ENCODE peak calls at places on chromosome 9, in eight cellular contexts. Q is ACHN; I is mesendoderm; H is stimulated activated CD4-positive, alpha-beta T cell treated with anti-CD3 and anti-CD28 coated beads, Interleukin-2, amount 100 ng/mL, for 48 hours; A is ELF-1; J is NCI-H69; R is stimulated activated CD8-positive, alpha-beta memory T cell treated with anti-CD3 and anti-CD28 coated beads, Interleukin-15, amount 100 ng/mL, for 24 hours; X is Peyer's patch. D is an unnamed sample.
A peak's percentile ranks its signal among the peaks of the same experiment; 100 is the strongest.

GRCh38 chr9:126146254-126147145 is 180.1 kb upstream of the MVB12B start:
- DNase-seq in Q (peak; percentile 2), I (peak; percentile 87), H (peak; percentile 8), A (peak; percentile 85), J (peak; percentile 90), R (no peak), X (peak; percentile 6), D (no peak)

GRCh38 chr9:34185778-34186551 is 7.1 kb downstream of the UBAP1 start:
- DNase-seq in Q (peak; percentile 89), I (peak; percentile 63), H (no peak), A (no peak), J (peak; percentile 56), R (no peak), X (no peak), D (peak; percentile 92)

GRCh38 chr9:130303613-130304055 is 38.1 kb downstream of the HMCN2 start:
- DNase-seq in Q (no peak), I (no peak), H (no peak), A (no peak), J (no peak), R (no peak), X (no peak), D (no peak)

GRCh38 chr9:98168952-98169488 is 23.4 kb downstream of the CORO2A start:
- DNase-seq in Q (no peak), I (peak; percentile 82), H (peak; percentile 19), A (peak; percentile 76), J (peak; percentile 91), R (no peak), X (peak; percentile 77), D (no peak)

GRCh38 chr9:93648181-93648580 is 71.8 kb downstream of the PHF2 start:
- DNase-seq in Q (no peak), I (no peak), H (no peak), A (no peak), J (no peak), R (no peak), X (no peak), D (no peak)

GRCh38 chr9:130689937-130690700 is 3.5 kb upstream of the EXOSC2 start:
- DNase-seq in Q (peak; percentile 96), I (peak; percentile 93), H (no peak), A (peak; percentile 87), J (peak; percentile 94), R (no peak), X (peak; percentile 23), D (peak; percentile 94)

GRCh38 chr9:128310461-128310860 is 11.8 kb downstream of the TRUB2 start:
- DNase-seq in Q (no peak), I (no peak), H (no peak), A (no peak), J (no peak), R (no peak), X (no peak), D (no peak)

GRCh38 chr9:91156451-91157234 is 205.1 kb downstream of the AUH start:
- DNase-seq in Q (no peak), I (no peak), H (no peak), A (no peak), J (no peak), R (no peak), X (no peak), D (no peak)

GRCh38 chr9:72022846-72023245 is 37.6 kb downstream of the C9orf57 start:
- DNase-seq in Q (no peak), I (no peak), H (no peak), A (no peak), J (no peak), R (no peak), X (no peak), D (peak; percentile 43)

GRCh38 chr9:14722391-14723035 is at the start of gene CER1:
- DNase-seq in Q (no peak), I (peak; percentile 99), H (no peak), A (peak; percentile 85), J (peak; percentile 99), R (no peak), X (no peak), D (no peak)

GRCh38 chr9:79357620-79358019 is 214.1 kb upstream of the TLE4 start:
- DNase-seq in Q (no peak), I (peak; percentile 51), H (no peak), A (no peak), J (no peak), R (no peak), X (no peak), D (no peak)

GRCh38 chr9:121837113-121838010 is 185.9 kb downstream of the DAB2IP start:
- DNase-seq in Q (no peak), I (no peak), H (no peak), A (peak; percentile 1), J (no peak), R (no peak), X (peak; percentile 5), D (no peak)

GRCh38 chr9:122071716-122072115 is 21.4 kb downstream of the TTLL11 start:
- DNase-seq in Q (no peak), I (no peak), H (no peak), A (no peak), J (no peak), R (no peak), X (no peak), D (no peak)

GRCh38 chr9:38401994-38402393 is 9.5 kb downstream of the ALDH1B1 start:
- DNase-seq in Q (no peak), I (no peak), H (no peak), A (no peak), J (peak; percentile 49), R (no peak), X (no peak), D (no peak)

GRCh38 chr9:134066923-134067851 is 639 bp downstream of the BRD3 start:
- DNase-seq in Q (peak; percentile 48), I (peak; percentile 36), H (no peak), A (no peak), J (peak; percentile 84), R (no peak), X (peak; percentile 32), D (peak; percentile 36)

GRCh38 chr9:2603621-2604020 is 18.0 kb upstream of the VLDLR start:
- DNase-seq in Q (no peak), I (no peak), H (no peak), A (no peak), J (no peak), R (no peak), X (no peak), D (no peak)